ENCODE peak calls at places on chromosomes 5 and 9, in eight cellular contexts. T, S, Q, F, N, W, Z and V are unnamed samples.
A peak's percentile ranks its signal among the peaks of the same experiment; 100 is the strongest.

GRCh38 chr5:91101777-91102379 is 281.2 kb downstream of the ARRDC3 start:
- DNase-seq in T (peak; percentile 64), S (peak; percentile 76), Q (peak; percentile 61), F (peak; percentile 83), N (peak; percentile 7), W (no peak), Z (no peak), V (peak; percentile 81)

GRCh38 chr5:79562351-79563246 is 48.7 kb upstream of the HOMER1 start:
- DNase-seq in T (no peak), S (no peak), Q (no peak), F (no peak), N (no peak), W (no peak), Z (no peak), V (peak; percentile 81)

GRCh38 chr5:173513521-173513991 is 102.9 kb downstream of the BOD1 start:
- DNase-seq in T (no peak), S (no peak), Q (no peak), F (no peak), N (no peak), W (no peak), Z (no peak), V (no peak)

GRCh38 chr9:93002700-93003099 is 55.4 kb downstream of the FGD3 start:
- DNase-seq in T (no peak), S (no peak), Q (no peak), F (no peak), N (no peak), W (no peak), Z (peak; percentile 67), V (no peak)

GRCh38 chr9:94014845-94015244 is 59.7 kb upstream of the BARX1 start:
- DNase-seq in T (no peak), S (no peak), Q (no peak), F (no peak), N (no peak), W (no peak), Z (no peak), V (no peak)

GRCh38 chr5:157431544-157432200 is 28.3 kb upstream of the NIPAL4 start:
- DNase-seq in T (peak; percentile 34), S (peak; percentile 38), Q (no peak), F (no peak), N (peak; percentile 30), W (no peak), Z (no peak), V (no peak)

GRCh38 chr9:114446672-114447450 is 58.4 kb downstream of the WHRN start:
- DNase-seq in T (no peak), S (no peak), Q (no peak), F (no peak), N (no peak), W (no peak), Z (no peak), V (no peak)

GRCh38 chr5:78587775-78588291 is 60.7 kb downstream of the LHFPL2 start:
- DNase-seq in T (no peak), S (no peak), Q (no peak), F (no peak), N (no peak), W (no peak), Z (no peak), V (no peak)

GRCh38 chr9:18371621-18372020 is 102.3 kb upstream of the ADAMTSL1 start:
- DNase-seq in T (no peak), S (no peak), Q (no peak), F (no peak), N (no peak), W (no peak), Z (no peak), V (no peak)
- TF ChIP-seq POLR2AphosphoS5 in T (no peak), S (no peak), Q (no peak), F (no peak), N (no peak), W (no peak), Z (no peak), V (no peak)

GRCh38 chr5:159017787-159018186 is 81.9 kb downstream of the EBF1 start:
- DNase-seq in T (no peak), S (no peak), Q (no peak), F (no peak), N (no peak), W (peak; percentile 7), Z (no peak), V (no peak)
- TF ChIP-seq POLR2AphosphoS5 in T (no peak), S (no peak), Q (no peak), F (no peak), N (no peak), W (no peak), Z (no peak), V (peak; percentile 72)

DNA sequence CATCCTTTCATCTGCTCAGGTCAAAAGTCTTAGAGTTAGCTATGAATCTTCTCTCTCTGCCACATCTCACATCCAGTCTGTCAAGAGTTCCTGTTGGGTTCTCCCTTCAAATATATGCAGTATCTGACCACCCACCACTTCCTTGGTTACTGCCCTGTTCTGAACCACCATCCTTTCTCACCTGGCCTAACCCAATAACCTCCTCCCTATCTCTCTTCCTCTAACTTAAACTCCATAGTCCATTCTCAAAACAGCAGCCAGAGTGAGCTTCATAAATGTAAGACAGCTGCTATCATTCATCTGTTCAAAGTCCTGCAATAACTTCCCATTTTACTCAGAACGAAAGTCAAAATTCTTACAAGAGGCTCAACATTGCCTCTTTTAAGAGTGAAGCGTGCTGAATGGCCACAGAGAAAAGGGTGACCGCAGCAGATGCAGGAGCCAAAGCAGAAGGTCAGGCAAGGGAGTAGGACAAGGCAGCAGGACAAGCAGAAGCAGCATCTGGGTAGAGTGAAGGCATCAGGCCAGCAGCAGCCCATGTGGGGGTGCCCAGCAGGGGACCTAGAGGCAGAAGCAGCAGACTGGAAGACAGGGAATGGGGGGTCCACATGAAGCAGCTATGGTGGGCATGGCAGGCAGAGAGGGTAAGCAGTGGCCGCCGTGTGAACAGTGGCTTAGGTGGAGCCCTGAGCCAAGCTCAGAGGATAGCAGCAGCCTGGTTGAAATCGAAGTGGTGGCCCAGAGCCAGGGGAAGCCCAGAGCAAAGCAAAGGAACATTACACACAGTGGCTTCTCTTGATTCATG is 39.3 kb upstream of the CDC42SE2 start:
- DNase-seq in T (no peak), S (no peak), Q (no peak), F (peak; percentile 76), N (no peak), W (no peak), Z (no peak), V (no peak)
- TF ChIP-seq POLR2AphosphoS5 in T (no peak), S (no peak), Q (no peak), F (peak; percentile 39), N (peak; percentile 37), W (no peak), Z (no peak), V (no peak)

DNA sequence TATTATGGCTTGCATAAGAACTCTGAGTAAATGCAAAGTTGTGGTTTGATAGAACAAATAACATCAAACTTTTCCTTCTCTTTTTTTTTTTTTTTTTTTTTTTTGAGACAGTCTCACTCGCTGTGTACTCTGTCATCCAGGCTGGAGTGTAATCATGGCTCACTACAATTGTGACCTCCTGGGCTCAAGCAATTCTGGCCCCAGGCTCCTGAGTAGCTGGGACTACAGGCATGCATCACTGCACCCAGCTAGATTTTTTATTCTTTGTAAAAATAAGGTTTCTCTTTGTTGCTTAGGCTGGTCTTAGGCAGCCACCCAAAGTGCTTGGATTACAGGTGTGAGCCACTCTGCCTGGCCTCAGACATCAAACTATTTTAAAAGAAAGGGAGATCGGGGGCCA is 19.0 kb upstream of the PTGER4 start:
- DNase-seq in T (no peak), S (no peak), Q (no peak), F (no peak), N (no peak), W (no peak), Z (no peak), V (no peak)
- TF ChIP-seq POLR2AphosphoS5 in T (no peak), S (no peak), Q (no peak), F (no peak), N (no peak), W (no peak), Z (no peak), V (no peak)

DNA sequence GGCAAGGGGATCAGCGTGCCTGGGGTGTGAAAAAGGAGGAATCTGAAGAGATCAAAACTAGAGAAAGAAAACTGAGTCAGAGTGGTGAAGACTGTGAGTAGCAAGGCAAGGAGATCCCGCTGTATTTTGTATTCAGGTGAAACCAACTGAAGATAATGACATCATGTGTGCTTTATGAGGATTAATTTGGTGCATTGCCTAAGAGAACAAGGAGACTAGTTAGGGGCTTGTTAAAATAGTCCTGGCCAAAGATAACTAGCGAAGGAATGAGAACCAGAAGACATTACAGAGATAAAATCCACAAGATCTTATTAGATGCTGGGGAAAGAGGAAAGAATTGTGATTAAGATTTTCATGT is 16.9 kb upstream of the GPX3 start:
- DNase-seq in T (no peak), S (no peak), Q (no peak), F (no peak), N (no peak), W (no peak), Z (no peak), V (no peak)
- TF ChIP-seq POLR2AphosphoS5 in T (no peak), S (no peak), Q (no peak), F (no peak), N (no peak), W (no peak), Z (no peak), V (no peak)

GRCh38 chr5:167061695-167062094 is 1229.8 kb upstream of the WWC1 start:
- DNase-seq in T (no peak), S (no peak), Q (no peak), F (no peak), N (no peak), W (no peak), Z (no peak), V (no peak)
- TF ChIP-seq POLR2AphosphoS5 in T (no peak), S (no peak), Q (no peak), F (no peak), N (no peak), W (no peak), Z (no peak), V (no peak)